ENCODE peak calls at places on chromosome 9, in four cellular contexts. Y is activated naive CD4-positive, alpha-beta T cell; K is NCI-H748 treated with DMSO at 0.1 percent for 48 hours; L is renal cortical epithelial cell. F is an unnamed sample.

GRCh38 chr9:95048225-95049087 is 269.1 kb downstream of the FANCC start:
- DNase-seq in Y (no peak), K (peak), L (peak), F (peak)

GRCh38 chr9:134010774-134011173 is 14.5 kb upstream of the BRD3OS start:
- DNase-seq in Y (no peak), K (no peak), L (no peak), F (no peak)

GRCh38 chr9:96599298-96599697 is 20.3 kb downstream of the CDC14B start:
- DNase-seq in Y (no peak), K (no peak), L (no peak), F (no peak)

GRCh38 chr9:131610231-131610761 is 65.0 kb downstream of the PRRT1B start:
- DNase-seq in Y (no peak), K (no peak), L (no peak), F (no peak)

GRCh38 chr9:126222835-126223431 is 103.7 kb upstream of the MVB12B start:
- DNase-seq in Y (no peak), K (no peak), L (no peak), F (no peak)

GRCh38 chr9:19583890-19584289 is 175.1 kb downstream of the ACER2 start:
- DNase-seq in Y (no peak), K (no peak), L (no peak), F (no peak)

GRCh38 chr9:113484258-113484730 is 20.8 kb downstream of the RGS3 start:
- DNase-seq in Y (no peak), K (no peak), L (no peak), F (no peak)

GRCh38 chr9:96383165-96383939 is at the start of gene SLC35D2:
- DNase-seq in Y (no peak), K (no peak), L (peak), F (no peak)

GRCh38 chr9:134966697-134967546 is 49.2 kb upstream of the FCN1 start:
- DNase-seq in Y (no peak), K (no peak), L (no peak), F (no peak)

GRCh38 chr9:128684065-128684324 is 5.0 kb upstream of the SET start:
- DNase-seq in Y (no peak), K (no peak), L (no peak), F (no peak)

GRCh38 chr9:79236466-79236865 is 335.3 kb upstream of the TLE4 start:
- DNase-seq in Y (no peak), K (no peak), L (peak), F (no peak)

GRCh38 chr9:137278913-137279711 is 1.6 kb downstream of the TOR4A start:
- DNase-seq in Y (no peak), K (no peak), L (no peak), F (no peak)